ENCODE peak calls at places on chromosomes 1 and 21, in five cellular contexts. B is NCI-H446 treated with DMSO at 0.1 percent for 48 hours; I is RPMI8226; O is Calu3; D is naive thymus-derived CD8-positive, alpha-beta T cell. G is an unnamed sample.
A peak's percentile ranks its signal among the peaks of the same experiment; 100 is the strongest.

GRCh38 chr1:97505816-97506215 is 415.0 kb downstream of the DPYD start:
- DNase-seq in B (no peak), I (no peak), O (no peak), D (no peak), G (no peak)

GRCh38 chr1:100164226-100164625 is 13.8 kb downstream of the LRRC39 start:
- DNase-seq in B (peak; percentile 10), I (no peak), O (no peak), D (no peak), G (no peak)

GRCh38 chr1:206470692-206471414 is 577 bp downstream of the IKBKE start:
- DNase-seq in B (no peak), I (peak; percentile 61), O (peak; percentile 16), D (peak; percentile 55), G (no peak)

GRCh38 chr1:216723274-216723780 is at the start of gene ESRRG:
- DNase-seq in B (peak; percentile 62), I (peak; percentile 19), O (peak; percentile 75), D (no peak), G (no peak)

GRCh38 chr1:91883470-91883869 is 2.5 kb downstream of the TGFBR3 start:
- DNase-seq in B (peak; percentile 18), I (no peak), O (no peak), D (peak; percentile 47), G (no peak)

GRCh38 chr21:14917762-14918161 is 147.0 kb downstream of the NRIP1 start:
- DNase-seq in B (no peak), I (no peak), O (no peak), D (no peak), G (no peak)

GRCh38 chr1:188668083-188668482 is 1809.6 kb downstream of the BRINP3 start:
- DNase-seq in B (no peak), I (peak; percentile 20), O (no peak), D (no peak), G (no peak)

GRCh38 chr1:183808296-183809027 is 3.5 kb downstream of the RGL1 start:
- DNase-seq in B (no peak), I (no peak), O (no peak), D (no peak), G (no peak)

GRCh38 chr1:99503276-99503747 is 142.6 kb upstream of the PALMD start:
- DNase-seq in B (no peak), I (no peak), O (no peak), D (no peak), G (no peak)

GRCh38 chr21:45869121-45870007 is 112.2 kb upstream of the COL6A1 start:
- DNase-seq in B (no peak), I (no peak), O (no peak), D (no peak), G (no peak)

GRCh38 chr1:38084113-38084512 is 37.5 kb upstream of the POU3F1 start:
- DNase-seq in B (no peak), I (no peak), O (no peak), D (no peak), G (no peak)

GRCh38 chr21:34697826-34698225 is 29.0 kb downstream of the CLIC6 start:
- DNase-seq in B (no peak), I (no peak), O (no peak), D (no peak), G (no peak)

GRCh38 chr1:19645544-19646252 is 1.6 kb downstream of the NBL1 start:
- DNase-seq in B (no peak), I (no peak), O (no peak), D (no peak), G (no peak)

GRCh38 chr1:177780096-177780700 is 189.7 kb downstream of the SEC16B start:
- DNase-seq in B (peak; percentile 6), I (peak; percentile 55), O (peak; percentile 23), D (no peak), G (no peak)

GRCh38 chr1:169933999-169934725 is 40.5 kb upstream of the SCYL3 start:
- DNase-seq in B (no peak), I (no peak), O (peak; percentile 38), D (no peak), G (no peak)

GRCh38 chr1:26327956-26328362 is 10.2 kb downstream of the CD52 start:
- DNase-seq in B (no peak), I (no peak), O (no peak), D (no peak), G (no peak)

GRCh38 chr1:119884700-119885099 is 11.6 kb downstream of the ADAM30 start:
- DNase-seq in B (no peak), I (no peak), O (no peak), D (no peak), G (no peak)

GRCh38 chr21:20250337-20250736 is 747.9 kb upstream of the NCAM2 start:
- DNase-seq in B (no peak), I (no peak), O (no peak), D (no peak), G (no peak)

GRCh38 chr1:208170252-208170651 is 73.9 kb downstream of the PLXNA2 start:
- DNase-seq in B (peak; percentile 85), I (peak; percentile 94), O (peak; percentile 25), D (no peak), G (no peak)

GRCh38 chr1:72412286-72412685 is 129.9 kb upstream of the NEGR1 start:
- DNase-seq in B (no peak), I (no peak), O (no peak), D (no peak), G (no peak)

GRCh38 chr1:60132985-60133673 is 59.6 kb upstream of the C1orf87 start:
- DNase-seq in B (peak; percentile 75), I (peak; percentile 22), O (no peak), D (peak; percentile 5), G (no peak)

GRCh38 chr1:220701974-220702373 is 11.8 kb downstream of the C1orf115 start:
- DNase-seq in B (no peak), I (no peak), O (no peak), D (no peak), G (no peak)

GRCh38 chr1:161962094-161962887 is 61.4 kb downstream of the OLFML2B start:
- DNase-seq in B (no peak), I (no peak), O (peak; percentile 8), D (peak; percentile 8), G (no peak)

GRCh38 chr1:76463838-76464237 is 389.3 kb downstream of the ST6GALNAC3 start:
- DNase-seq in B (no peak), I (no peak), O (no peak), D (no peak), G (no peak)

GRCh38 chr1:7108251-7108650 is 323.0 kb downstream of the CAMTA1 start:
- DNase-seq in B (no peak), I (peak; percentile 90), O (no peak), D (no peak), G (no peak)

GRCh38 chr1:43274125-43274803 is 4.5 kb downstream of the TMEM125 start:
- DNase-seq in B (no peak), I (peak; percentile 56), O (no peak), D (peak; percentile 40), G (no peak)

GRCh38 chr1:228735871-228736586 is 750 bp downstream of the RHOU start:
- DNase-seq in B (no peak), I (no peak), O (peak; percentile 43), D (peak; percentile 26), G (no peak)